ENCODE peak calls at places on chromosomes 1 and 21, in four cellular contexts. F, L, C and S are unnamed samples.

GRCh38 chr1:63322944-63323865 is 838 bp downstream of the FOXD3 start:
- DNase-seq in F (peak), L (peak), C (peak), S (peak)

GRCh38 chr1:55718758-55719671 is 503.9 kb upstream of the USP24 start:
- DNase-seq in C (no peak), F (peak), L (peak), S (peak)

GRCh38 chr1:229410692-229411433 is 23.0 kb downstream of the ACTA1 start:
- DNase-seq in L (no peak), F (peak), C (no peak), S (peak)

GRCh38 chr1:214404154-214404553 is 123.2 kb downstream of the SMYD2 start:
- DNase-seq in L (no peak), C (no peak), F (no peak), S (no peak)

GRCh38 chr1:90716552-90717355 is at the start of gene BARHL2:
- DNase-seq in L (no peak), C (no peak), F (no peak), S (no peak)

GRCh38 chr1:22158654-22159053 is 15.8 kb upstream of the WNT4 start:
- DNase-seq in C (no peak), F (no peak), L (no peak), S (no peak)

GRCh38 chr21:17461582-17461981 is 51.3 kb upstream of the CXADR start:
- DNase-seq in F (no peak), L (no peak), C (no peak), S (no peak)

GRCh38 chr1:244212792-244213475 is 161.9 kb downstream of the ZBTB18 start:
- DNase-seq in C (no peak), L (peak), F (no peak), S (no peak)

GRCh38 chr1:6082430-6082971 is 36.8 kb downstream of the KCNAB2 start:
- DNase-seq in F (no peak), L (no peak), C (no peak), S (no peak)

GRCh38 chr1:19664453-19665043 is at the start of gene HTR6:
- DNase-seq in L (no peak), C (no peak), F (no peak), S (no peak)

GRCh38 chr1:36400825-36401601 is 3.3 kb upstream of the LSM10 start:
- DNase-seq in F (peak), L (peak), C (peak), S (peak)

GRCh38 chr1:70382682-70383081 is 28.2 kb upstream of the ANKRD13C start:
- DNase-seq in F (no peak), L (no peak), C (no peak), S (no peak)

GRCh38 chr1:214838351-214838750 is 235.4 kb downstream of the CENPF start:
- DNase-seq in F (no peak), C (no peak), L (no peak), S (no peak)

GRCh38 chr1:81298321-81298720 is 502.4 kb upstream of the ADGRL2 start:
- DNase-seq in L (no peak), C (no peak), F (no peak), S (no peak)

GRCh38 chr1:182495693-182496092 is 45.7 kb downstream of the RGSL1 start:
- DNase-seq in F (no peak), L (no peak), C (no peak), S (no peak)
- TF ChIP-seq POLR2A in F (no peak), L (no peak), C (no peak), S (no peak)

GRCh38 chr21:45050361-45050785 is 24.0 kb upstream of the ADARB1 start:
- DNase-seq in C (no peak), L (no peak), F (no peak), S (no peak)
- TF ChIP-seq POLR2A in C (no peak), L (no peak), F (no peak), S (no peak)

GRCh38 chr1:171741872-171742576 is at the start of gene VAMP4:
- DNase-seq in F (peak), L (peak), C (peak), S (peak)

GRCh38 chr1:171742577-171742922 is 685 bp upstream of the VAMP4 start:
- DNase-seq in C (peak), F (peak), L (no peak), S (peak)

GRCh38 chr1:171740356-171740863 is 1.5 kb downstream of the VAMP4 start:
- DNase-seq in C (no peak), L (no peak), F (no peak), S (no peak)

GRCh38 chr1:171740987-171741871 is 636 bp downstream of the VAMP4 start:
- DNase-seq in C (no peak), L (peak), F (peak), S (peak)

GRCh38 chr1:171743014-171743870 is 1.4 kb upstream of the VAMP4 start:
- DNase-seq in L (no peak), F (no peak), C (no peak), S (no peak)
- TF ChIP-seq POLR2A in L (no peak), F (no peak), C (no peak), S (no peak)

DNA sequence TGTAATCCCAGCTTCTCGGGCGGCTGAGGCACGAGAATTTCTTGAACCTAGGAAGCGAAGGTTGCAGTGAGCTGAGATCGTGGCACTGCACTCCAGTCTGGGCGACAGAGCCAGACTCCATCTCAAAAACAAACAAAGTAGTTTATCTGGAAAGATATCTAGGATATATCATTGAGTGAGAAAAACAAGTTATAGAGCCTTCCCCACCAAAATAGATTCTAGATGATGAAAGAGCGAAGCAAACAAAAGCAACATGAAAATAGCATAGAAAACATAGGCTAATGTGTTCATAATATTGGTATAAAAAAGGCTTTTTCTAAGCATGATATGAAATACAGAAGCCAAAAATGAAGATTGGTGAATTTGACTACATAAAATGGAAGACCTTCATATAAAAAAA is 52.1 kb downstream of the ZFYVE9 start:
- DNase-seq in C (no peak), L (no peak), F (no peak), S (no peak)
- TF ChIP-seq POLR2A in C (no peak), L (no peak), F (no peak), S (no peak)

DNA sequence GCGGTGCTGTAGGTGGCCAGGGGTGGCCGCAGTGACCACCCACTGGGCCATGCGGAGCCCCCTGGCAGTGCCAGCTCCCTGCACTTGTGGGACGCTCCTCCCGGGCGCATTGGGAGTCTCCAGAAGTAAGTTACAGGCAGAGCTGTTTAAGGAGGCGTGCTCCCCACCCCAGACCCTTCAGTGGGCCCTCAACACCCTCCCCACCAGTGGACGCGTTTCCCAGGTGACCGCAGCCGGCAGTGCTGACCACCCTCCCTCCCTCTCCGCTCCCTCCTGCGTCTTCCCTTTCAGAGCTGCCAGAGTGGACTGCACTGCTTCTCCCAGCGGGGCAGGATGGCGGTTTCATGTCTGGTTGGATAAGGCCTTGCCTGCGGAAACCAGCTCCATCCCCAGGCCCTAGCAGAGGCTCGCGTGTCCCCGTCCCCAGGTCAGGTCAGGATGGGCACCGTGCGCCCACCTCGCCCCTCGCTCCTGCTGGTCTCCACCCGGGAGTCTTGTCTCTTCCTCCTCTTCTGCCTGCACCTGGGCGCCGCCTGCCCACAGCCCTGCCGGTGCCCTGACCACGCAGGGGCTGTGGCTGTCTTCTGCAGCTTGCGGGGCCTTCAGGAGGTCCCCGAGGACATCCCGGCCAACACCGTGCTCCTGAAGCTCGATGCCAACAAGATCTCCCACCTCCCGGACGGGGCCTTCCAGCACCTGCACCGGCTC is 1.1 kb downstream of the LRRC3 start:
- DNase-seq in L (no peak), F (no peak), C (peak), S (peak)
- TF ChIP-seq POLR2A in L (no peak), F (no peak), C (no peak), S (no peak)

DNA sequence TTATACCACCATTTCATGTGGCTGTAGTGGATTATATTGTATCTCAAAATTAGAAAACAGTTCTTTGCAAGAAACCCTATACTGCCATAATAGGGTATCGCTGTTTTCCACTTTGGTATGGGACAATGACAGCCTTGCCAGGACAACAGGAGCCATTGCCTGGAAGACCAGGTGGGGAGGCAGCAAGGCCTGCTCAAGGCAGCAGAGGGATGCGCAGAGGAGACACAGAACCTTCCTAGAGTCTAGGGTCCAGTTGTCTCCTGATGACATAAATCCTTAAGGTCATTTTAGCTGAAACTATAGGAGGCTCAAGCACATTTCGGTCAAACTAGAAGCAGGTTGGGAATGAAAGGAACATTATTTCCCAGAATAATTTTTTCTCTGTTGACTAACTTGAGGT is 27.6 kb downstream of the IFNGR2 start:
- DNase-seq in C (no peak), F (no peak), L (no peak), S (no peak)
- TF ChIP-seq POLR2A in C (no peak), F (no peak), L (no peak), S (no peak)

GRCh38 chr1:42698081-42698813 is 16.0 kb downstream of the YBX1 start:
- DNase-seq in L (no peak), C (no peak), F (no peak), S (no peak)

GRCh38 chr1:42700006-42700405 is 17.8 kb downstream of the YBX1 start:
- DNase-seq in L (no peak), F (no peak), C (no peak), S (no peak)

DNA sequence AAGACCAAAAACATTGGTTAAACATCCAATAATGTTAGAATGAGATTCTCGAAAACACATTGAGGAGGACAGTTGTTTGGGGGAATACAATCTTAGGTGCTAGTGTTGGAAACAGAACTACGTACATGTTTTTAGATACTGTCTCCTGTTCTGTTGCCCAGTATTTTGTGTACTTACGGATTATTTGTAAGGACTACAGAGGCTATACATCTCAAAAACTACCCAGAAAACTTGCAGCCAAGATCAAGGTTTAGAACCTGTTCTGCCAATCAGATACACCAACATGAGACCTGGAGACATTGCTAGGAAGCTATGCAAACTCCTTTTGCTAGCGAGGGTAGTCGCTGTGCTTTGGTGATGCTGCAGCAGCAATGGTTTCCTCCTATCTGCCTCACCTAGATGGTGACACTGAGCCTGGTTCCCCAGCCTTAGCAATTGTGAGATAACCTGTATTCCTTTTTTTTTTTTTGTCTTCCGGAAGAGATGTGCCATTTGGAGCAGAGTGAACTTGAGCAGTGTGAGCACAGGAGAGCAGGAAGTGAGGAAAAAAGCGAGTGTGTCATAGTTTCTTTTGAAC is 21.8 kb downstream of the YBX1 start:
- DNase-seq in F (no peak), L (no peak), C (no peak), S (no peak)
- TF ChIP-seq POLR2A in F (no peak), L (no peak), C (no peak), S (no peak)

GRCh38 chr1:177338376-177338775 is 167.6 kb downstream of the BRINP2 start:
- DNase-seq in F (no peak), L (no peak), C (no peak), S (no peak)
- TF ChIP-seq POLR2A in F (no peak), L (no peak), C (no peak), S (no peak)

GRCh38 chr1:54643736-54644135 is 2.1 kb downstream of the MROH7 start:
- DNase-seq in F (no peak), L (no peak), C (no peak), S (no peak)

GRCh38 chr1:54645806-54646676 is 4.5 kb downstream of the MROH7 start:
- DNase-seq in L (peak), C (no peak), F (no peak), S (peak)

GRCh38 chr1:54640361-54640760 is 1.2 kb upstream of the MROH7 start:
- DNase-seq in C (no peak), F (no peak), L (peak), S (no peak)

DNA sequence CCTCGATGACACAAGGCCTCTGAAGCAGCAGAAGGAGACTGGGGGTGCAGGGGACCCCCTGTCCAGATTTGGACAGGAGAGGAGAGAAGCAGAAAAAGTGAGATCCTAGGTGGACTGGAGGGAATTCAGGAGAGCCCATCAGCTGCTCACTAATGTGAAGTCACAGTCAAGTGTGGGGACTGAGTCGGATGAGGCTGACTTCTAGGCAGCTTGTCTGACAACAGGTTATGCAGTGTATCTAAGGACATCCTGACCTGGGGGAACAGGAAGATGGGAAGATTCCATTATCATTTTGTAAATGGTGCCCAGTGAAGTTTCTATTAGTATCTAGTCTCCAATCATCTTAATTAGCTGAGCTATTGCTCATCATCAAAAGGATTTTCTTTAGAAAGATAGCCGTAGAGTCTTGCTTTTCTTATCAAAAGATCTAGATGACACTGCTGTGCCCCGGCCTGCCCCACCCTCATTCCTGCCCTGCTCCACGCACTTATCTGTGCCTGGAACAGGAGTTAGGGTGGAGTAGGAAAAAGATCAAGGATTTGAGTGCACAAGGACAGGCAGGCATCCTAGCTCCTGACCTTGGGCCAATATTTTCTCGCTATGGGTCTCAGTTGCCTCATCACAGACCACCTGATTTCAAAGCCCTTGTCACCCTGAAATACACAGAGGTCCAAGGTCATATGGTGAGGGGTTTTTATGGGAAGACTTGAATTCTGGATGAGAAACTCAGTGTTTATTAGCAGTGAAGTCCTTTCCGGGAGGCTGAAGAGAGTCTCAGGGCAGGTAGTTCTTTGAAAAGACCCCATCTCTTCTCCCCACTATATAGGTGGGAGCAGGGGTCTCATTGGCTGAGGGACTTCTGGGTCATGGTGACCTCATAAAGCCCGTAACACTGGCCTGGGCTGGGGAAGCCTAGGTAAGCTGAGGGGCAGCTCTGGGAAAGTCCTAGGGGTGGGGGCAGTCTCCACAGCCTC is at the start of gene MROH7:
- DNase-seq in L (peak), C (no peak), F (no peak), S (no peak)
- TF ChIP-seq POLR2A in L (no peak), C (no peak), F (no peak), S (no peak)